ENCODE peak calls at places on chromosomes 5 and 9, in nine cellular contexts. I, A, S, H, R, G, J, T and V are unnamed samples.

GRCh38 chr5:174294891-174295620 is 249.6 kb downstream of the NSG2 start:
- DNase-seq in I (no peak), A (no peak), S (no peak), H (no peak), R (no peak), G (no peak), J (no peak), T (no peak), V (peak; percentile 78)

GRCh38 chr9:126149661-126150060 is 177.0 kb upstream of the MVB12B start:
- DNase-seq in I (no peak), A (no peak), S (no peak), H (peak; percentile 12), R (no peak), G (no peak), J (no peak), T (no peak), V (peak; percentile 7)

GRCh38 chr5:180596115-180596667 is 4.9 kb upstream of the SCGB3A1 start:
- DNase-seq in I (no peak), A (no peak), S (no peak), H (no peak), R (no peak), G (no peak), J (no peak), T (no peak), V (peak; percentile 81)

GRCh38 chr9:33164138-33164809 is 2.9 kb downstream of the B4GALT1 start:
- DNase-seq in I (no peak), A (no peak), S (no peak), H (no peak), R (no peak), G (no peak), J (no peak), T (no peak), V (no peak)

GRCh38 chr9:95497772-95498171 is 19.0 kb downstream of the PTCH1 start:
- DNase-seq in I (no peak), A (no peak), S (no peak), H (no peak), R (no peak), G (no peak), J (no peak), T (no peak), V (no peak)

GRCh38 chr5:160462167-160462566 is 40.5 kb downstream of the PTTG1 start:
- DNase-seq in I (no peak), A (no peak), S (no peak), H (no peak), R (no peak), G (no peak), J (no peak), T (no peak), V (no peak)

GRCh38 chr5:68641211-68641610 is 425.7 kb downstream of the PIK3R1 start:
- DNase-seq in I (no peak), A (no peak), S (no peak), H (no peak), R (no peak), G (no peak), J (no peak), T (no peak), V (no peak)

GRCh38 chr9:135340726-135341475 is 138.7 kb upstream of the PPP1R26 start:
- DNase-seq in I (no peak), A (no peak), S (no peak), H (peak; percentile 24), R (peak; percentile 46), G (peak; percentile 42), J (no peak), T (peak; percentile 37), V (peak; percentile 71)

GRCh38 chr9:15552641-15553527 is at the start of gene CCDC171:
- DNase-seq in I (peak; percentile 98), A (peak; percentile 86), S (peak; percentile 96), H (peak; percentile 93), R (peak; percentile 98), G (peak; percentile 95), J (peak; percentile 92), T (peak; percentile 94), V (peak; percentile 90)

GRCh38 chr5:144484124-144484897 is 313.6 kb downstream of the KCTD16 start:
- DNase-seq in I (no peak), A (no peak), S (no peak), H (no peak), R (no peak), G (no peak), J (no peak), T (no peak), V (no peak)

GRCh38 chr5:85814596-85814995 is 803.1 kb upstream of the COX7C start:
- DNase-seq in I (no peak), A (no peak), S (no peak), H (no peak), R (no peak), G (no peak), J (no peak), T (no peak), V (no peak)

GRCh38 chr5:157867736-157868135 is 8.8 kb upstream of the CLINT1 start:
- DNase-seq in I (no peak), A (no peak), S (no peak), H (no peak), R (no peak), G (no peak), J (no peak), T (no peak), V (peak; percentile 60)

GRCh38 chr5:147346006-147346561 is 111.3 kb downstream of the STK32A start:
- DNase-seq in I (no peak), A (no peak), S (no peak), H (no peak), R (no peak), G (no peak), J (no peak), T (no peak), V (no peak)
- TF ChIP-seq CTCF in I (no peak), A (no peak), S (no peak), H (no peak), R (no peak), G (no peak), J (no peak), T (no peak), V (no peak)

GRCh38 chr5:177462021-177462670 is 11.3 kb downstream of the DBN1 start:
- DNase-seq in I (no peak), A (no peak), S (no peak), H (no peak), R (no peak), G (peak; percentile 76), J (no peak), T (no peak), V (no peak)
- TF ChIP-seq POLR2A in I (no peak), A (no peak), S (no peak), H (no peak), R (no peak), G (no peak), J (no peak), T (no peak), V (no peak)

GRCh38 chr5:142305211-142305610 is 19.6 kb downstream of the SPRY4 start:
- DNase-seq in I (no peak), A (no peak), S (no peak), H (no peak), R (no peak), G (no peak), J (no peak), T (no peak), V (no peak)

GRCh38 chr5:142306077-142306502 is 18.7 kb downstream of the SPRY4 start:
- DNase-seq in I (no peak), A (no peak), S (no peak), H (no peak), R (no peak), G (no peak), J (no peak), T (no peak), V (no peak)

GRCh38 chr5:142301487-142302035 is 23.3 kb downstream of the SPRY4 start:
- DNase-seq in I (no peak), A (no peak), S (no peak), H (no peak), R (no peak), G (no peak), J (no peak), T (no peak), V (no peak)

GRCh38 chr5:142303576-142303975 is 21.2 kb downstream of the SPRY4 start:
- DNase-seq in I (no peak), A (no peak), S (no peak), H (no peak), R (no peak), G (no peak), J (no peak), T (no peak), V (no peak)

GRCh38 chr5:142304013-142304701 is 20.7 kb downstream of the SPRY4 start:
- DNase-seq in I (no peak), A (no peak), S (no peak), H (no peak), R (no peak), G (no peak), J (no peak), T (no peak), V (no peak)
- H3K4me3 ChIP-seq in I (no peak overlapping the region), A (no peak overlapping the region), S (no peak overlapping the region), H (no peak overlapping the region), R (no peak overlapping the region), G (no peak overlapping the region), J (no peak overlapping the region), T (no peak overlapping the region), V (no peak overlapping the region)

GRCh38 chr9:133147412-133148271 is 16.1 kb downstream of the GBGT1 start:
- DNase-seq in I (peak; percentile 94), A (peak; percentile 57), S (peak; percentile 85), H (peak; percentile 91), R (peak; percentile 82), G (peak; percentile 91), J (peak; percentile 72), T (peak; percentile 83), V (peak; percentile 84)

GRCh38 chr9:133151041-133151440 is 12.7 kb downstream of the GBGT1 start:
- DNase-seq in I (no peak), A (no peak), S (no peak), H (no peak), R (no peak), G (no peak), J (no peak), T (no peak), V (no peak)

GRCh38 chr9:133148351-133149129 is 15.2 kb downstream of the GBGT1 start:
- DNase-seq in I (peak; percentile 40), A (no peak), S (peak; percentile 64), H (peak; percentile 83), R (peak; percentile 88), G (peak; percentile 87), J (peak; percentile 38), T (peak; percentile 72), V (peak; percentile 93)

GRCh38 chr9:133151601-133152525 is 11.9 kb downstream of the GBGT1 start:
- DNase-seq in I (no peak), A (no peak), S (no peak), H (peak; percentile 46), R (no peak), G (peak; percentile 63), J (no peak), T (no peak), V (peak; percentile 17)

DNA sequence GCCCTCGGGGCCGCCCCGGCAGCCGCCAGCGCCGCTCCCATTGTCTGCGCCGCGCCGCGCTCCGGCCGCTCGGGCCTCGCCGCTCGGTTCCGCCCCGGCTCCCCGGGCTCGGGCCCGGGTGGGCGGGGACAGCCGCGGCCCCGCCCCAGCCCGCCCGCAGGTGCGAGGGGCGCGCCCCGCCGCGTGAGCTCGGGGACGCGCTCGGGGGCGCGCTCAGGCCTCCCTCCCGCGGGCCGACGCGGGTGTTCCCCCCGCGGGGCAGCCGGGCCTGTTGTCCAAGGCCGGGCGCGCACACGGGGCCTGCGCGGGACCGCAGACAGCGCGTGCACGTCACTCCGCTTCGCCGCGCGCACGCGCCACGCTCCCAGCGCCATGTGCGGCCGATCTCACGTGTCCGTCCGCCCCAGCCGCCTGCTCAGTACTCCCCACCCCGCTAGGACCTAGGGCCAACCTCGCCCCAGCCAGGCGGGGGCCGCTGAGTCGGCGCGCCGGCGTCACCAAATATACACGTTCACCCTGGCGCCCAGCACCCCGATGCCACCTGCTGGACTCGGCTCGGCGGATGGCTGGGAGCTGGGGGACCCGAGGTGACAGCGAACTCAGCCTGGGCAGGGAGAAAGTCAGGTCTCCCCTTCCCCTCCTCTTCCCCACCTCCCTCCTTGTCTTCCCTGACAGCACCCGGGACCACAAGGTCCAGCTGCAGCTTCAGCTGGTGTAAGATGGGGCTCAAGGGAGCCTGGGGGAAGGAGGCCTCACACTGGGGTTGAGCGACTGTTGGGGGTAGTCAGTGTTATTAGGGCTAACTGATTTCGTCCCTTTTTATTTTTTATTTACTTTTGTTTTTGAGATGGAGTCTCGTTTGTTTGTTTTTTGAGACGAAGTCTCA is 14.3 kb downstream of the GBGT1 start:
- DNase-seq in I (peak; percentile 93), A (peak; percentile 89), S (peak; percentile 96), H (peak; percentile 95), R (peak; percentile 96), G (peak; percentile 95), J (peak; percentile 88), T (peak; percentile 92), V (peak; percentile 81)
- TF ChIP-seq CTCF in I (peak; percentile 23), A (no peak), S (peak; percentile 54), H (peak; percentile 49), R (peak; percentile 24), G (no peak), J (peak; percentile 62), T (peak; percentile 15), V (no peak)